ENCODE peak calls at places on chromosomes 1 and 21, in five cellular contexts. U is BJ, V is AG04450, D is testis, K is right lobe of liver. E is an unnamed sample.

GRCh38 chr1:85078903-85079302 is 30.6 kb upstream of the MCOLN3 start:
- DNase-seq in K (no peak), U (no peak), V (no peak), D (no peak), E (no peak)

GRCh38 chr1:7000720-7001119 is 215.5 kb downstream of the CAMTA1 start:
- DNase-seq in K (no peak), V (no peak), U (no peak), D (no peak), E (no peak)

GRCh38 chr1:21703318-21703963 is 34.3 kb upstream of the RAP1GAP start:
- DNase-seq in U (peak; percentile 70), D (no peak), K (no peak), V (peak; percentile 21), E (no peak)

GRCh38 chr1:64680601-64681000 is 64.3 kb upstream of the RAVER2 start:
- DNase-seq in D (no peak), K (no peak), U (no peak), V (no peak), E (no peak)

GRCh38 chr1:117599822-117600221 is 6.0 kb upstream of the TENT5C start:
- DNase-seq in U (no peak), V (no peak), K (peak; percentile 54), D (no peak), E (no peak)

GRCh38 chr1:46522184-46522968 is 29.1 kb downstream of the KNCN start:
- DNase-seq in K (peak; percentile 35), U (no peak), D (peak; percentile 92), V (no peak), E (peak; percentile 83)

GRCh38 chr1:53368314-53369033 is 40.6 kb upstream of the LRP8 start:
- DNase-seq in D (peak; percentile 56), U (no peak), V (no peak), K (no peak), E (no peak)

GRCh38 chr1:160674415-160674814 is 27.6 kb upstream of the SLAMF1 start:
- DNase-seq in K (no peak), U (no peak), D (no peak), V (no peak), E (no peak)

GRCh38 chr1:232950197-232950918 is at the start of gene NTPCR:
- DNase-seq in K (peak; percentile 94), D (peak; percentile 93), V (peak; percentile 83), U (peak; percentile 44), E (peak; percentile 96)
- TF ChIP-seq CTCF in K (peak; percentile 14), D (no peak), V (peak; percentile 22), U (peak; percentile 31), E (no peak)

DNA sequence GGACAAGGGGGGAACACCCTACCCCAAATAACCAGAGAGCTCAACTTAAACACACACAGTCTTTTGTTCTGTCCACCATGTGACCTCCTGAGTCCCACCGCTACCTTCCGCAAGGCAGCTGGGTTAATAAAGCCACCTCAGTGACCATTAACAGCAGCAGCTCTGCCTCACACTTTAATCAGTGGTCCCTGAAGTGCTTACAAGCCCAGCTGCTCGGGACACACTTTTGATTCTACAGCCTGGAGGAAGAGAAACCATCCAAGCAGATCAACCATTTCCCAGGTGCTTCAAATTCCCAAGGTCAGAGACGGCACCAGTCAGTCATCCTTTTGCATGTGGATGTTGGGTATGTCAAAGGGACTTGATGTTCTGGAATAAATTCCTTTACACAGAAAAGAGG is 70.1 kb downstream of the KCNJ15 start:
- DNase-seq in V (no peak), D (no peak), K (no peak), U (no peak), E (no peak)
- H3K27me3 ChIP-seq in V (no peaks in the 10 kb centered on the region), D (no peaks in the 10 kb centered on the region), K (no peaks in the 10 kb centered on the region), U (no peaks in the 10 kb centered on the region), E (no peaks in the 10 kb centered on the region)

DNA sequence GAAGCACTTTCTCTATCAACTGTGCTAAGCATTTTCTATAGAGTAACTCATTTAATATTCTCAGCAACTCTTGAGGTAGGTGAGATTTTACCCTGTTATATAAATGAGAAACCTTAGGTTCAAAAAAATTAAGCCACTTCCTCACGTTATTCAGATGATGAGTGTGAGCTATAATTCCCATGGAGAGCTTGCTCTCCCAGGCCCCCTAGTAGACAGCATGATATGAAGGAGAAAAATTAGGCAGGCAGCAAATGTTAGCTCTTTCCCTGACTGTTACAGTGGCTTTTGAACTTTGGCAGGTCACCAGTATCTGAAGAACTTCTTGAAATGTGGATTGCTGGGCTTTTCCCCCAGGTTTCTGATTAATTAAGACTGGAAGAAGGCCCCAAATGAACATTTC is 753.1 kb downstream of the NCAM2 start:
- DNase-seq in K (no peak), U (no peak), D (no peak), V (no peak), E (no peak)
- TF ChIP-seq CTCF in K (peak; percentile 42), U (no peak), D (no peak), V (no peak), E (peak; percentile 37)

GRCh38 chr1:217138173-217138838 is 415.1 kb upstream of the ESRRG start:
- DNase-seq in D (no peak), U (no peak), V (no peak), K (no peak), E (no peak)
- H3K27me3 ChIP-seq in D (no peaks in the 10 kb centered on the region), U (peaks cover 21% of the 10 kb centered on the region), V (peaks cover 69% of the 10 kb centered on the region), K (no peaks in the 10 kb centered on the region), E (peaks cover 61% of the 10 kb centered on the region)

GRCh38 chr1:76035053-76035452 is 39.5 kb upstream of the ST6GALNAC3 start:
- DNase-seq in U (no peak), K (no peak), V (no peak), D (no peak), E (no peak)
- TF ChIP-seq CTCF in U (peak; percentile 27), K (no peak), V (no peak), D (no peak), E (peak; percentile 40)

GRCh38 chr21:42122398-42122797 is 51.3 kb downstream of the UMODL1 start:
- DNase-seq in K (no peak), D (no peak), V (no peak), U (no peak), E (no peak)
- H3K27me3 ChIP-seq in K (no peaks in the 10 kb centered on the region), D (no peaks in the 10 kb centered on the region), V (peaks cover 47% of the 10 kb centered on the region), U (peaks cover 19% of the 10 kb centered on the region), E (peaks cover 12% of the 10 kb centered on the region)

E was measured in adrenal gland.